ENCODE peak calls at places on chromosomes 16 and 17, in nine cellular contexts. T, Q, D, J, O, G, U, E and V are unnamed samples.
A peak's percentile ranks its signal among the peaks of the same experiment; 100 is the strongest.

GRCh38 chr17:1713878-1714487 is 3.8 kb upstream of the TLCD2 start:
- DNase-seq in D (no peak), Q (no peak), J (peak; percentile 82), G (peak; percentile 64), T (no peak), E (no peak), O (peak; percentile 58), U (peak; percentile 63), V (no peak)

GRCh38 chr16:5504028-5504758 is 406.6 kb upstream of the EEF2KMT start:
- DNase-seq in J (no peak), O (no peak), T (no peak), Q (no peak), E (no peak), G (no peak), U (no peak), D (no peak), V (no peak)

GRCh38 chr16:57224651-57225335 is 20.3 kb upstream of the ARL2BP start:
- DNase-seq in D (no peak), E (no peak), O (no peak), G (no peak), T (no peak), U (no peak), Q (no peak), J (no peak), V (no peak)

GRCh38 chr16:84647830-84648594 is at the start of gene KLHL36:
- DNase-seq in U (peak; percentile 76), E (peak; percentile 76), G (peak; percentile 94), J (peak; percentile 40), D (peak; percentile 97), O (peak; percentile 31), Q (peak; percentile 67), T (no peak), V (no peak)

GRCh38 chr16:85917012-85917411 is 18.1 kb downstream of the IRF8 start:
- DNase-seq in U (no peak), Q (no peak), D (no peak), O (no peak), E (no peak), G (no peak), J (no peak), T (no peak), V (no peak)

GRCh38 chr16:47644661-47645060 is 183.5 kb downstream of the PHKB start:
- DNase-seq in T (no peak), Q (no peak), O (peak; percentile 45), U (no peak), J (no peak), E (no peak), D (no peak), G (no peak), V (no peak)

GRCh38 chr16:84086357-84086756 is 30.4 kb downstream of the MBTPS1 start:
- DNase-seq in D (no peak), T (no peak), G (no peak), O (no peak), U (no peak), Q (no peak), E (peak; percentile 73), J (no peak), V (no peak)

GRCh38 chr16:88566158-88566557 is 4.0 kb upstream of the ZC3H18 start:
- DNase-seq in O (peak; percentile 31), D (no peak), E (no peak), J (no peak), U (no peak), T (peak; percentile 10), G (no peak), Q (no peak), V (no peak)

GRCh38 chr17:16269658-16270057 is 52.6 kb downstream of the PIGL start:
- DNase-seq in T (no peak), Q (no peak), E (no peak), J (no peak), U (no peak), O (peak; percentile 64), D (no peak), G (no peak), V (no peak)